ENCODE peak calls at places on chromosomes 12 and 14, in nine cellular contexts. One of them, this sample, is unnamed.
A peak's percentile ranks its signal among the peaks of the same experiment; 100 is the strongest.

GRCh38 chr12:75714462-75715322 is 203.3 kb upstream of the KRR1 start:
- DNase-seq in HEK293T: no peak
- DNase-seq in fibroblast of pulmonary artery: no peak
- DNase-seq in stimulated activated CD4-positive, alpha-beta T cell treated with anti-CD3 and anti-CD28 coated beads, Interleukin-4, amount 100 ng/mL, for 24 hours: no peak
- DNase-seq in transverse colon: no peak
- DNase-seq in ureter: no peak
- DNase-seq in activated CD4-positive, alpha-beta T cell treated with anti-CD3 and anti-CD28 coated beads, Interleukin-2, amount 10 ng/mL, durations not matched to agents 7 days and 5 days: no peak
- DNase-seq in HT-29: peak; percentile 27
- DNase-seq in lung: no peak
- DNase-seq in this sample: no peak

GRCh38 chr12:27331927-27332324 is 710 bp upstream of the BMAL2 start:
- DNase-seq in HEK293T: no peak
- DNase-seq in fibroblast of pulmonary artery: no peak
- DNase-seq in stimulated activated CD4-positive, alpha-beta T cell treated with anti-CD3 and anti-CD28 coated beads, Interleukin-4, amount 100 ng/mL, for 24 hours: no peak
- DNase-seq in transverse colon: no peak
- DNase-seq in ureter: no peak
- DNase-seq in activated CD4-positive, alpha-beta T cell treated with anti-CD3 and anti-CD28 coated beads, Interleukin-2, amount 10 ng/mL, durations not matched to agents 7 days and 5 days: no peak
- DNase-seq in HT-29: peak; percentile 56
- DNase-seq in lung: no peak
- DNase-seq in this sample: no peak

GRCh38 chr14:104937694-104938365 is 13.2 kb downstream of the PLD4 start:
- DNase-seq in HEK293T: no peak
- DNase-seq in fibroblast of pulmonary artery: no peak
- DNase-seq in stimulated activated CD4-positive, alpha-beta T cell treated with anti-CD3 and anti-CD28 coated beads, Interleukin-4, amount 100 ng/mL, for 24 hours: no peak
- DNase-seq in transverse colon: no peak
- DNase-seq in ureter: peak; percentile 13
- DNase-seq in activated CD4-positive, alpha-beta T cell treated with anti-CD3 and anti-CD28 coated beads, Interleukin-2, amount 10 ng/mL, durations not matched to agents 7 days and 5 days: no peak
- DNase-seq in HT-29: no peak
- DNase-seq in lung: no peak
- DNase-seq in this sample: no peak

GRCh38 chr14:61566537-61567225 is 128.6 kb upstream of the HIF1A start:
- DNase-seq in HEK293T: no peak
- DNase-seq in fibroblast of pulmonary artery: peak; percentile 71
- DNase-seq in stimulated activated CD4-positive, alpha-beta T cell treated with anti-CD3 and anti-CD28 coated beads, Interleukin-4, amount 100 ng/mL, for 24 hours: no peak
- DNase-seq in transverse colon: no peak
- DNase-seq in ureter: no peak
- DNase-seq in activated CD4-positive, alpha-beta T cell treated with anti-CD3 and anti-CD28 coated beads, Interleukin-2, amount 10 ng/mL, durations not matched to agents 7 days and 5 days: no peak
- DNase-seq in HT-29: no peak
- DNase-seq in lung: no peak
- DNase-seq in this sample: no peak

GRCh38 chr14:35158491-35158890 is 36.1 kb downstream of the PRORP start:
- DNase-seq in HEK293T: no peak
- DNase-seq in fibroblast of pulmonary artery: no peak
- DNase-seq in stimulated activated CD4-positive, alpha-beta T cell treated with anti-CD3 and anti-CD28 coated beads, Interleukin-4, amount 100 ng/mL, for 24 hours: no peak
- DNase-seq in transverse colon: no peak
- DNase-seq in ureter: no peak
- DNase-seq in activated CD4-positive, alpha-beta T cell treated with anti-CD3 and anti-CD28 coated beads, Interleukin-2, amount 10 ng/mL, durations not matched to agents 7 days and 5 days: no peak
- DNase-seq in HT-29: no peak
- DNase-seq in lung: no peak
- DNase-seq in this sample: no peak

GRCh38 chr12:6950944-6951540 is at the start of gene PTPN6:
- DNase-seq in HEK293T: no peak
- DNase-seq in fibroblast of pulmonary artery: no peak
- DNase-seq in stimulated activated CD4-positive, alpha-beta T cell treated with anti-CD3 and anti-CD28 coated beads, Interleukin-4, amount 100 ng/mL, for 24 hours: peak; percentile 62
- DNase-seq in transverse colon: peak; percentile 74
- DNase-seq in ureter: peak; percentile 53
- DNase-seq in activated CD4-positive, alpha-beta T cell treated with anti-CD3 and anti-CD28 coated beads, Interleukin-2, amount 10 ng/mL, durations not matched to agents 7 days and 5 days: peak; percentile 68
- DNase-seq in HT-29: no peak
- DNase-seq in lung: peak; percentile 76
- DNase-seq in this sample: no peak

GRCh38 chr14:68781161-68782021 is 11.5 kb downstream of the ZFP36L1 start:
- DNase-seq in HEK293T: no peak
- DNase-seq in fibroblast of pulmonary artery: no peak
- DNase-seq in stimulated activated CD4-positive, alpha-beta T cell treated with anti-CD3 and anti-CD28 coated beads, Interleukin-4, amount 100 ng/mL, for 24 hours: peak; percentile 60
- DNase-seq in transverse colon: peak; percentile 64
- DNase-seq in ureter: peak; percentile 59
- DNase-seq in activated CD4-positive, alpha-beta T cell treated with anti-CD3 and anti-CD28 coated beads, Interleukin-2, amount 10 ng/mL, durations not matched to agents 7 days and 5 days: peak; percentile 87
- DNase-seq in HT-29: peak; percentile 36
- DNase-seq in lung: no peak
- DNase-seq in this sample: no peak

GRCh38 chr12:5447329-5447728 is 15.4 kb downstream of the NTF3 start:
- DNase-seq in HEK293T: no peak
- DNase-seq in fibroblast of pulmonary artery: no peak
- DNase-seq in stimulated activated CD4-positive, alpha-beta T cell treated with anti-CD3 and anti-CD28 coated beads, Interleukin-4, amount 100 ng/mL, for 24 hours: no peak
- DNase-seq in transverse colon: no peak
- DNase-seq in ureter: no peak
- DNase-seq in activated CD4-positive, alpha-beta T cell treated with anti-CD3 and anti-CD28 coated beads, Interleukin-2, amount 10 ng/mL, durations not matched to agents 7 days and 5 days: no peak
- DNase-seq in HT-29: no peak
- DNase-seq in lung: no peak
- DNase-seq in this sample: no peak

GRCh38 chr14:84519836-84520235 is 1010.1 kb upstream of the FLRT2 start:
- DNase-seq in HEK293T: no peak
- DNase-seq in fibroblast of pulmonary artery: no peak
- DNase-seq in stimulated activated CD4-positive, alpha-beta T cell treated with anti-CD3 and anti-CD28 coated beads, Interleukin-4, amount 100 ng/mL, for 24 hours: no peak
- DNase-seq in transverse colon: no peak
- DNase-seq in ureter: no peak
- DNase-seq in activated CD4-positive, alpha-beta T cell treated with anti-CD3 and anti-CD28 coated beads, Interleukin-2, amount 10 ng/mL, durations not matched to agents 7 days and 5 days: no peak
- DNase-seq in HT-29: no peak
- DNase-seq in lung: no peak
- DNase-seq in this sample: no peak

GRCh38 chr14:62206456-62206855 is 444.2 kb downstream of the SNAPC1 start:
- DNase-seq in HEK293T: no peak
- DNase-seq in fibroblast of pulmonary artery: no peak
- DNase-seq in stimulated activated CD4-positive, alpha-beta T cell treated with anti-CD3 and anti-CD28 coated beads, Interleukin-4, amount 100 ng/mL, for 24 hours: no peak
- DNase-seq in transverse colon: no peak
- DNase-seq in ureter: no peak
- DNase-seq in activated CD4-positive, alpha-beta T cell treated with anti-CD3 and anti-CD28 coated beads, Interleukin-2, amount 10 ng/mL, durations not matched to agents 7 days and 5 days: no peak
- DNase-seq in HT-29: no peak
- DNase-seq in lung: no peak
- DNase-seq in this sample: no peak

GRCh38 chr12:78721906-78722305 is 142.7 kb upstream of the SYT1 start:
- DNase-seq in HEK293T: no peak
- DNase-seq in fibroblast of pulmonary artery: peak; percentile 25
- DNase-seq in stimulated activated CD4-positive, alpha-beta T cell treated with anti-CD3 and anti-CD28 coated beads, Interleukin-4, amount 100 ng/mL, for 24 hours: no peak
- DNase-seq in transverse colon: no peak
- DNase-seq in ureter: no peak
- DNase-seq in activated CD4-positive, alpha-beta T cell treated with anti-CD3 and anti-CD28 coated beads, Interleukin-2, amount 10 ng/mL, durations not matched to agents 7 days and 5 days: no peak
- DNase-seq in HT-29: no peak
- DNase-seq in lung: no peak
- DNase-seq in this sample: no peak

GRCh38 chr14:73393375-73393774 is 65.0 kb downstream of the NUMB start:
- DNase-seq in HEK293T: no peak
- DNase-seq in fibroblast of pulmonary artery: no peak
- DNase-seq in stimulated activated CD4-positive, alpha-beta T cell treated with anti-CD3 and anti-CD28 coated beads, Interleukin-4, amount 100 ng/mL, for 24 hours: no peak
- DNase-seq in transverse colon: no peak
- DNase-seq in ureter: no peak
- DNase-seq in activated CD4-positive, alpha-beta T cell treated with anti-CD3 and anti-CD28 coated beads, Interleukin-2, amount 10 ng/mL, durations not matched to agents 7 days and 5 days: no peak
- DNase-seq in HT-29: no peak
- DNase-seq in lung: no peak
- DNase-seq in this sample: no peak

GRCh38 chr12:107681836-107682820 is 3.5 kb upstream of the PWP1 start:
- DNase-seq in HEK293T: no peak
- DNase-seq in fibroblast of pulmonary artery: no peak
- DNase-seq in stimulated activated CD4-positive, alpha-beta T cell treated with anti-CD3 and anti-CD28 coated beads, Interleukin-4, amount 100 ng/mL, for 24 hours: no peak
- DNase-seq in transverse colon: no peak
- DNase-seq in ureter: no peak
- DNase-seq in activated CD4-positive, alpha-beta T cell treated with anti-CD3 and anti-CD28 coated beads, Interleukin-2, amount 10 ng/mL, durations not matched to agents 7 days and 5 days: no peak
- DNase-seq in HT-29: no peak
- DNase-seq in lung: no peak
- DNase-seq in this sample: no peak

GRCh38 chr12:45302621-45303020 is 86.7 kb downstream of the ANO6 start:
- DNase-seq in HEK293T: no peak
- DNase-seq in fibroblast of pulmonary artery: no peak
- DNase-seq in stimulated activated CD4-positive, alpha-beta T cell treated with anti-CD3 and anti-CD28 coated beads, Interleukin-4, amount 100 ng/mL, for 24 hours: no peak
- DNase-seq in transverse colon: no peak
- DNase-seq in ureter: no peak
- DNase-seq in activated CD4-positive, alpha-beta T cell treated with anti-CD3 and anti-CD28 coated beads, Interleukin-2, amount 10 ng/mL, durations not matched to agents 7 days and 5 days: no peak
- DNase-seq in HT-29: no peak
- DNase-seq in lung: no peak
- DNase-seq in this sample: no peak

GRCh38 chr14:91911474-91912032 is 35.9 kb downstream of the FBLN5 start:
- DNase-seq in HEK293T: peak; percentile 71
- DNase-seq in fibroblast of pulmonary artery: peak; percentile 70
- DNase-seq in stimulated activated CD4-positive, alpha-beta T cell treated with anti-CD3 and anti-CD28 coated beads, Interleukin-4, amount 100 ng/mL, for 24 hours: peak; percentile 52
- DNase-seq in transverse colon: peak; percentile 37
- DNase-seq in ureter: no peak
- DNase-seq in activated CD4-positive, alpha-beta T cell treated with anti-CD3 and anti-CD28 coated beads, Interleukin-2, amount 10 ng/mL, durations not matched to agents 7 days and 5 days: peak; percentile 69
- DNase-seq in HT-29: peak; percentile 37
- DNase-seq in lung: no peak
- DNase-seq in this sample: no peak

GRCh38 chr12:57196439-57196838 is 20.2 kb upstream of the NXPH4 start:
- DNase-seq in HEK293T: no peak
- DNase-seq in fibroblast of pulmonary artery: no peak
- DNase-seq in stimulated activated CD4-positive, alpha-beta T cell treated with anti-CD3 and anti-CD28 coated beads, Interleukin-4, amount 100 ng/mL, for 24 hours: no peak
- DNase-seq in transverse colon: no peak
- DNase-seq in ureter: no peak
- DNase-seq in activated CD4-positive, alpha-beta T cell treated with anti-CD3 and anti-CD28 coated beads, Interleukin-2, amount 10 ng/mL, durations not matched to agents 7 days and 5 days: no peak
- DNase-seq in HT-29: no peak
- DNase-seq in lung: no peak
- DNase-seq in this sample: no peak

GRCh38 chr12:56387152-56387551 is 24.5 kb upstream of the APOF start:
- DNase-seq in HEK293T: no peak
- DNase-seq in fibroblast of pulmonary artery: peak; percentile 16
- DNase-seq in stimulated activated CD4-positive, alpha-beta T cell treated with anti-CD3 and anti-CD28 coated beads, Interleukin-4, amount 100 ng/mL, for 24 hours: no peak
- DNase-seq in transverse colon: no peak
- DNase-seq in ureter: no peak
- DNase-seq in activated CD4-positive, alpha-beta T cell treated with anti-CD3 and anti-CD28 coated beads, Interleukin-2, amount 10 ng/mL, durations not matched to agents 7 days and 5 days: no peak
- DNase-seq in HT-29: no peak
- DNase-seq in lung: no peak
- DNase-seq in this sample: no peak

GRCh38 chr14:67999693-68000384 is 180.3 kb downstream of the RAD51B start:
- DNase-seq in HEK293T: no peak
- DNase-seq in fibroblast of pulmonary artery: peak; percentile 82
- DNase-seq in stimulated activated CD4-positive, alpha-beta T cell treated with anti-CD3 and anti-CD28 coated beads, Interleukin-4, amount 100 ng/mL, for 24 hours: no peak
- DNase-seq in transverse colon: no peak
- DNase-seq in ureter: no peak
- DNase-seq in activated CD4-positive, alpha-beta T cell treated with anti-CD3 and anti-CD28 coated beads, Interleukin-2, amount 10 ng/mL, durations not matched to agents 7 days and 5 days: no peak
- DNase-seq in HT-29: no peak
- DNase-seq in lung: no peak
- DNase-seq in this sample: no peak

GRCh38 chr12:57837779-57838562 is 8.6 kb downstream of the CTDSP2 start:
- DNase-seq in HEK293T: no peak
- DNase-seq in fibroblast of pulmonary artery: peak; percentile 79
- DNase-seq in stimulated activated CD4-positive, alpha-beta T cell treated with anti-CD3 and anti-CD28 coated beads, Interleukin-4, amount 100 ng/mL, for 24 hours: no peak
- DNase-seq in transverse colon: no peak
- DNase-seq in ureter: no peak
- DNase-seq in activated CD4-positive, alpha-beta T cell treated with anti-CD3 and anti-CD28 coated beads, Interleukin-2, amount 10 ng/mL, durations not matched to agents 7 days and 5 days: peak; percentile 23
- DNase-seq in HT-29: no peak
- DNase-seq in lung: peak; percentile 82
- DNase-seq in this sample: no peak